ENCODE peak calls at places on chromosome 12, in four cellular contexts. O, L, V and Q are unnamed samples.
A peak's percentile ranks its signal among the peaks of the same experiment; 100 is the strongest.

GRCh38 chr12:41223600-41223999 is 35.5 kb downstream of the PDZRN4 start:
- DNase-seq in O (no peak), L (no peak), V (no peak), Q (no peak)

GRCh38 chr12:34296143-34297041 is 274.1 kb downstream of the ALG10 start:
- DNase-seq in O (no peak), L (no peak), V (no peak), Q (no peak)

GRCh38 chr12:48197967-48198618 is 5.0 kb downstream of the OR10AD1 start:
- DNase-seq in O (peak; percentile 98), L (peak; percentile 97), V (peak; percentile 96), Q (peak; percentile 97)

GRCh38 chr12:113934060-113934829 is 31.9 kb downstream of the RBM19 start:
- DNase-seq in O (no peak), L (no peak), V (no peak), Q (no peak)

GRCh38 chr12:19437996-19438395 is 1.3 kb upstream of the AEBP2 start:
- DNase-seq in O (no peak), L (no peak), V (peak; percentile 16), Q (no peak)

GRCh38 chr12:79555006-79555925 is 135.5 kb downstream of the PAWR start:
- DNase-seq in O (no peak), L (no peak), V (peak; percentile 23), Q (no peak)

GRCh38 chr12:108847705-108848104 is 9.7 kb downstream of the SSH1 start:
- DNase-seq in O (no peak), L (no peak), V (no peak), Q (no peak)

GRCh38 chr12:944201-944600 is 5.3 kb downstream of the RAD52 start:
- DNase-seq in O (no peak), L (no peak), V (no peak), Q (no peak)

GRCh38 chr12:119406811-119407210 is 72.3 kb downstream of the CCDC60 start:
- DNase-seq in O (no peak), L (no peak), V (no peak), Q (no peak)

GRCh38 chr12:62817556-62818271 is 117.2 kb downstream of the PPM1H start:
- DNase-seq in O (no peak), L (no peak), V (no peak), Q (no peak)

GRCh38 chr12:107415834-107416233 is 269.8 kb upstream of the PWP1 start:
- DNase-seq in O (no peak), L (no peak), V (no peak), Q (no peak)

GRCh38 chr12:80679346-80680131 is 27.9 kb upstream of the MYF6 start:
- DNase-seq in O (no peak), L (no peak), V (no peak), Q (no peak)

GRCh38 chr12:30874455-30875313 is 51.9 kb upstream of the TSPAN11 start:
- DNase-seq in O (peak; percentile 39), L (no peak), V (no peak), Q (peak; percentile 96)

GRCh38 chr12:14959126-14959440 is 2.3 kb downstream of the ARHGDIB start:
- DNase-seq in O (no peak), L (no peak), V (peak; percentile 70), Q (no peak)

GRCh38 chr12:57754411-57755193 is at the start of gene MARCHF9:
- DNase-seq in O (peak; percentile 37), L (peak; percentile 91), V (peak; percentile 91), Q (peak; percentile 22)

GRCh38 chr12:113170457-113170856 is 14.8 kb downstream of the DDX54 start:
- DNase-seq in O (no peak), L (no peak), V (no peak), Q (no peak)

GRCh38 chr12:6662602-6662905 is 365 bp downstream of the ING4 start:
- DNase-seq in O (no peak), L (no peak), V (no peak), Q (peak; percentile 51)

GRCh38 chr12:27777141-27777540 is 2.9 kb upstream of the KLHL42 start:
- DNase-seq in O (no peak), L (no peak), V (no peak), Q (no peak)

GRCh38 chr12:124567035-124567672 is at the start of gene NCOR2:
- DNase-seq in O (no peak), L (no peak), V (peak; percentile 63), Q (no peak)

GRCh38 chr12:68078737-68079136 is 80.8 kb downstream of the IFNG start:
- DNase-seq in O (peak; percentile 36), L (no peak), V (no peak), Q (no peak)

GRCh38 chr12:117367006-117367638 is 5.7 kb upstream of the NOS1 start:
- DNase-seq in O (peak; percentile 85), L (peak; percentile 78), V (peak; percentile 39), Q (peak; percentile 81)

GRCh38 chr12:111409403-111410228 is 3.9 kb downstream of the SH2B3 start:
- DNase-seq in O (no peak), L (no peak), V (no peak), Q (no peak)

GRCh38 chr12:74689071-74689655 is 151.5 kb downstream of the ATXN7L3B start:
- DNase-seq in O (no peak), L (no peak), V (peak; percentile 22), Q (no peak)

GRCh38 chr12:52208424-52209165 is 16.8 kb upstream of the KRT80 start:
- DNase-seq in O (no peak), L (no peak), V (no peak), Q (no peak)

GRCh38 chr12:70031046-70031445 is 206.0 kb downstream of the MYRFL start:
- DNase-seq in O (peak; percentile 36), L (no peak), V (no peak), Q (no peak)